ENCODE peak calls at places on chromosomes 3 and 15, in six cellular contexts. U is type B pancreatic cell, C is endodermal cell, E is AG10803, F is heart left ventricle, H is neural crest cell. A is an unnamed sample.

GRCh38 chr3:197458179-197458707 is 97.5 kb downstream of the BDH1 start:
- DNase-seq in H (no peak), U (no peak), E (no peak), C (peak), F (no peak), A (no peak)

GRCh38 chr15:67403428-67403827 is 117.5 kb upstream of the C15orf61 start:
- DNase-seq in U (no peak), H (no peak), C (no peak), F (no peak), E (no peak), A (no peak)

GRCh38 chr15:57302640-57303257 is 73.6 kb upstream of the CGNL1 start:
- DNase-seq in E (no peak), F (no peak), H (no peak), C (no peak), U (no peak), A (no peak)

GRCh38 chr3:116951610-116952009 is 242.0 kb downstream of the TUSC7 start:
- DNase-seq in F (no peak), E (no peak), C (no peak), U (no peak), H (no peak), A (no peak)

GRCh38 chr3:126371096-126371705 is 14.0 kb upstream of the KLF15 start:
- DNase-seq in C (no peak), H (no peak), U (no peak), F (no peak), E (no peak), A (no peak)

GRCh38 chr3:54604495-54604894 is 323.4 kb downstream of the LRTM1 start:
- DNase-seq in E (no peak), H (no peak), F (no peak), C (no peak), U (no peak), A (no peak)

GRCh38 chr15:46848704-46849103 is 868.6 kb upstream of the SEMA6D start:
- DNase-seq in C (no peak), U (no peak), F (no peak), H (no peak), E (peak), A (no peak)

GRCh38 chr3:184351511-184352148 is 9.8 kb downstream of the CLCN2 start:
- DNase-seq in E (no peak), H (no peak), F (no peak), C (no peak), U (no peak), A (no peak)

GRCh38 chr15:63023351-63023945 is 19.1 kb upstream of the TPM1 start:
- DNase-seq in C (no peak), E (peak), H (no peak), U (no peak), F (no peak), A (no peak)

GRCh38 chr3:191369081-191370010 is 39.0 kb upstream of the UTS2B start:
- DNase-seq in F (no peak), E (peak), C (no peak), U (no peak), H (no peak), A (no peak)

GRCh38 chr15:75538376-75538775 is 40.7 kb downstream of the PTPN9 start:
- DNase-seq in E (no peak), U (no peak), F (no peak), C (no peak), H (no peak), A (no peak)

GRCh38 chr3:61535826-61536225 is 25.5 kb upstream of the PTPRG start:
- DNase-seq in E (no peak), C (no peak), F (no peak), U (no peak), H (no peak), A (no peak)

GRCh38 chr3:195154793-195155535 is 116.0 kb downstream of the XXYLT1 start:
- DNase-seq in H (no peak), U (no peak), E (peak), C (peak), F (peak), A (no peak)

GRCh38 chr3:106522397-106522796 is 653.6 kb upstream of the CBLB start:
- DNase-seq in E (no peak), U (no peak), H (no peak), F (no peak), C (no peak), A (no peak)

GRCh38 chr3:87261925-87262324 is 14.5 kb downstream of the POU1F1 start:
- DNase-seq in E (no peak), C (no peak), U (no peak), H (no peak), F (no peak), A (no peak)

GRCh38 chr3:10992017-10992945 is at the start of gene SLC6A1:
- DNase-seq in U (no peak), F (peak), C (peak), E (no peak), H (no peak), A (peak)

GRCh38 chr15:19973718-19974117 is 567.9 kb downstream of the GOLGA6L6 start:
- DNase-seq in H (no peak), E (no peak), U (no peak), C (no peak), F (no peak), A (no peak)

GRCh38 chr3:88150371-88150770 is 612 bp downstream of the C3orf38 start:
- DNase-seq in C (no peak), U (no peak), E (no peak), H (no peak), F (no peak), A (no peak)

GRCh38 chr15:49075876-49076275 is 29.6 kb upstream of the SECISBP2L start:
- DNase-seq in H (no peak), C (no peak), F (no peak), U (no peak), E (peak), A (no peak)

GRCh38 chr3:130772124-130772523 is 25.5 kb upstream of the PIK3R4 start:
- DNase-seq in F (no peak), U (no peak), C (no peak), E (no peak), H (no peak), A (no peak)

GRCh38 chr3:130779031-130779430 is 32.4 kb upstream of the PIK3R4 start:
- DNase-seq in F (no peak), E (no peak), H (no peak), U (no peak), C (no peak), A (no peak)

GRCh38 chr3:130770637-130771036 is 24.0 kb upstream of the PIK3R4 start:
- DNase-seq in E (no peak), H (no peak), F (no peak), C (no peak), U (no peak), A (no peak)

DNA sequence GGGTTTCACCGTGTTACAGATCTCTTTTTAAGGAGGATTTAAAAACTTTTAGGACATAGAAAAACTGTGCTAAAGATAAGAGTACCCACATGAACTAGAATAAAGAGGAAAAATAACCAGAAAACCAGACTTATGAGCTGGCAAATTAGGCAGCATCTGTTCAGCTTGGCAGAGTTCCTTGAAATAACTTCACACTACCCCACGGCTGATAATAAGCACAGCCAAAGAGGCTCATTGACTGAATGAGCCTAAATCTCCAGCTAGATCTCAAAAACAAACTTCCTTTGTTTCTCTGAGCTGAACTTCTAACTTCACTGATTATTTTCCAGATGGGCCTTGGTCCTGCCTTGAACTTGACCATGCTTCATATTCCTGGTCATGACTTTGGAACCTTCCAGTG is 26.7 kb upstream of the PIK3R4 start:
- DNase-seq in F (no peak), E (peak), C (no peak), U (no peak), H (no peak), A (no peak)
- TF ChIP-seq CTCF in F (no peak), E (no peak), C (no peak), U (no peak), H (no peak), A (no peak)

GRCh38 chr15:93018574-93018973 is 70.4 kb downstream of the RGMA start:
- DNase-seq in C (peak), U (no peak), F (no peak), H (no peak), E (no peak), A (no peak)
- TF ChIP-seq CTCF in C (peak), U (peak), F (no peak), H (peak), E (peak), A (no peak)

DNA sequence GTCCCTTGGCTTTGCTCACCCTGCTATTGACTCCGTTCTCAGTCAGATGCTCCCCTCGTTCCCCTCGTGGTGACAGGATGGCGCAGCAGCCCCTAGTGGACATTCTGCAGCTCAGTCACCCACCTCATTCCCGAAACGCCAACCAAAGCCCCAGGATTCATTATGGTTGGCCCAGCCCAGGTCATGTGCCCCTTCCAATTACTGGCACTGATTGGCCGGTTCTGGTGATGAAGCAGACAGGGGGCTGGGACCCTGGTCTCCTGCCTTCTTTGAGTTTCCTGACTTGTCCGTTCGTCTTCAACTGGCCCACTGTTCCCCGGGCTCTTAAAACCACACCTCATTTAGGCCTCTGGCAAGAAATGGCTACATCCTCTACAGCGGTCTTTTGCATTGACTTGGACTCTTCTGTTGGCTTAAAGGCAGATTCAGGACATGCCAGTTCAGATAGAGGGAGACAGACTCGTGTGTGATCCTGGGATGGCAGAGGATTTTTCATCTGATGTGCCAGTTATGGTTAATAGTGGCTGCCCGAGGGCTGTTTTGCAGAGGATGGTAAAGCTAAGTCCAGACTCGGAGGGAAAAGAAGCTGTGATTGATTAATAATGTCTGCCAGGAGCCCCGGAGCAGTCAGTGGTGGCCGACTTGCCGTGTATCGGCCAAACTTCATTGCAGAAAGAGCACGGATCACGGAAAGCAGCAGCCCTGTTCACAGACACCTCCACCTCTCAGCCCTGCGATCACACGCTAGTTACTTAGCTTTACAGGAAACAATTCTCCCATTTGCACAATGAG is 37.8 kb downstream of the LSM3 start:
- DNase-seq in F (peak), U (no peak), C (peak), H (peak), E (no peak), A (peak)
- TF ChIP-seq CTCF in F (peak), U (peak), C (peak), H (peak), E (peak), A (peak)

DNA sequence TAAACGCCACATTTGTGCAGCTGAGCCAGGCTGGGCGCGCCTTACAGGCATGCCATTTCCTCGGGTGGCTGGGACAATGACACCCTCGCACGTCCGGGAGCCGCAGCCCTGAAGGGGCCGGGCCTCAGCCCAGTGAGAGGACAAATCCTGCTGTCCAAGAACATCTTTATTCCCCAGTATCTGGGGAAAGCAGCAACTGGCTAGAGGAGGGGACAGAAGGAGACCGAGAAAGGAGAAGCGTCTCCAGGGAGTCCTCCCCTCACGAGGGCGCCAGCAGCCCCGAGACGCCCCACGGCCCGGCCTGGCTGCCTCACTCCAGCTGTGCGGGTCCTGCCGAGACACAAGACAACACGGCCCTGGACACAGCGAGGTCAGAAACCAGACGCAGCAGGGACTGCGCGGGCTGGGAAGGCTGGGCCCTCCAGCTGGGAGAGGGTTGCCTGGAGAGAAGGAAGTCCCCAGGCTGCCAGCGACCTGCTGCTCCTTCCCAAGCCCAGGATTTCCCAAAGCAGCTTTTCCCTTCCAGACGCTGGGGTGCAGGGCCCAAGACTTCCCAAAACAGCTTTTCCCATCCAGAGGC is 130.2 kb downstream of the CHSY1 start:
- DNase-seq in E (peak), F (peak), H (peak), C (peak), U (no peak), A (peak)
- TF ChIP-seq CTCF in E (peak), F (peak), H (peak), C (peak), U (no peak), A (no peak)